ENCODE peak calls at places on chromosome 14, in seven cellular contexts. J, L, X, G, O, B and I are unnamed samples. For H3K4me1, the result is how much of the 10 kb centered on the place peaks cover.

GRCh38 chr14:36582874-36583241 is 444 bp upstream of the NKX2-8 start:
- DNase-seq in J (no peak), L (no peak), X (no peak), G (no peak), O (no peak), B (no peak), I (no peak)

GRCh38 chr14:62117010-62117717 is 354.9 kb downstream of the SNAPC1 start:
- DNase-seq in J (peak), L (no peak), X (peak), G (peak), O (no peak), B (no peak), I (peak)

GRCh38 chr14:67522270-67522669 is 10.8 kb upstream of the PLEKHH1 start:
- DNase-seq in J (no peak), L (no peak), X (no peak), G (no peak), O (no peak), B (no peak), I (no peak)

GRCh38 chr14:95044463-95045254 is 112.7 kb downstream of the DICER1 start:
- DNase-seq in J (no peak), L (no peak), X (no peak), G (no peak), O (no peak), B (no peak), I (peak)

GRCh38 chr14:73717998-73718741 is 4.0 kb upstream of the PNMA1 start:
- DNase-seq in J (no peak), L (no peak), X (no peak), G (peak), O (no peak), B (no peak), I (no peak)

GRCh38 chr14:20499108-20499507 is 6.2 kb upstream of the RNASE10 start:
- DNase-seq in J (no peak), L (no peak), X (no peak), G (no peak), O (no peak), B (no peak), I (no peak)

GRCh38 chr14:61489932-61490331 is 168.6 kb downstream of the PRKCH start:
- DNase-seq in J (peak), L (no peak), X (peak), G (no peak), O (no peak), B (no peak), I (no peak)

GRCh38 chr14:51058382-51058781 is 36.5 kb downstream of the TRIM9 start:
- DNase-seq in J (no peak), L (no peak), X (no peak), G (no peak), O (no peak), B (no peak), I (no peak)

GRCh38 chr14:52079239-52079956 is 10.5 kb upstream of the NID2 start:
- DNase-seq in J (no peak), L (no peak), X (no peak), G (no peak), O (no peak), B (peak), I (no peak)

GRCh38 chr14:44914849-44915248 is 46.9 kb downstream of the KLHL28 start:
- DNase-seq in J (no peak), L (no peak), X (no peak), G (no peak), O (no peak), B (no peak), I (no peak)

GRCh38 chr14:62162998-62163589 is 400.9 kb downstream of the SNAPC1 start:
- DNase-seq in J (no peak), L (peak), X (no peak), G (no peak), O (no peak), B (no peak), I (no peak)

GRCh38 chr14:22852599-22852939 is 16.2 kb downstream of the MMP14 start:
- DNase-seq in J (no peak), L (no peak), X (no peak), G (no peak), O (no peak), B (no peak), I (no peak)

GRCh38 chr14:94237046-94237445 is 56.0 kb downstream of the SERPINA10 start:
- DNase-seq in J (no peak), L (no peak), X (no peak), G (no peak), O (no peak), B (no peak), I (no peak)

GRCh38 chr14:85947461-85947860 is 417.5 kb downstream of the FLRT2 start:
- DNase-seq in J (no peak), L (no peak), X (no peak), G (no peak), O (no peak), B (no peak), I (no peak)

GRCh38 chr14:64400829-64401459 is 12.8 kb downstream of the MTHFD1 start:
- DNase-seq in J (no peak), L (no peak), X (no peak), G (no peak), O (no peak), B (no peak), I (no peak)

GRCh38 chr14:37369446-37369845 is 171.7 kb downstream of the MIPOL1 start:
- DNase-seq in J (no peak), L (no peak), X (no peak), G (no peak), O (no peak), B (no peak), I (no peak)

GRCh38 chr14:96267336-96267735 is 11.3 kb downstream of the BDKRB1 start:
- DNase-seq in J (no peak), L (no peak), X (no peak), G (no peak), O (no peak), B (no peak), I (no peak)

GRCh38 chr14:88129306-88130056 is 124.5 kb downstream of the GPR65 start:
- DNase-seq in J (peak), L (no peak), X (peak), G (no peak), O (no peak), B (no peak), I (no peak)

GRCh38 chr14:90193925-90194324 is 62.4 kb upstream of the PSMC1 start:
- DNase-seq in J (no peak), L (peak), X (no peak), G (no peak), O (no peak), B (no peak), I (no peak)

GRCh38 chr14:101581806-101582205 is 20.5 kb downstream of the DIO3 start:
- DNase-seq in J (no peak), L (no peak), X (no peak), G (no peak), O (no peak), B (no peak), I (no peak)

GRCh38 chr14:102221026-102221425 is 81.3 kb downstream of the WDR20 start:
- DNase-seq in J (no peak), L (no peak), X (no peak), G (no peak), O (no peak), B (no peak), I (no peak)

GRCh38 chr14:99772371-99773283 is 20.6 kb upstream of the EML1 start:
- DNase-seq in J (no peak), L (no peak), X (no peak), G (no peak), O (no peak), B (no peak), I (no peak)

GRCh38 chr14:50425816-50426215 is 29.1 kb upstream of the CDKL1 start:
- DNase-seq in J (no peak), L (no peak), X (no peak), G (no peak), O (no peak), B (no peak), I (no peak)

GRCh38 chr14:76863724-76864407 is 37.7 kb downstream of the LRRC74A start:
- DNase-seq in J (peak), L (no peak), X (peak), G (peak), O (peak), B (no peak), I (no peak)

GRCh38 chr14:28773176-28773575 is 6.6 kb downstream of the FOXG1 start:
- DNase-seq in J (no peak), L (no peak), X (no peak), G (no peak), O (no peak), B (no peak), I (no peak)

GRCh38 chr14:35223927-35224326 is 68.3 kb upstream of the PSMA6 start:
- DNase-seq in J (no peak), L (no peak), X (no peak), G (no peak), O (no peak), B (no peak), I (no peak)
- H3K27ac ChIP-seq in J (peak), L (no peak), X (peak), G (no peak), O (no peak), B (peak), I (no peak)

GRCh38 chr14:39434401-39434800 is 2.2 kb upstream of the FBXO33 start:
- DNase-seq in J (no peak), L (no peak), X (no peak), G (no peak), O (no peak), B (no peak), I (no peak)
- TF ChIP-seq POLR2A in J (no peak), L (no peak), X (no peak), G (no peak), O (no peak), B (no peak), I (no peak)

GRCh38 chr14:91980157-91980556 is 32.7 kb upstream of the FBLN5 start:
- DNase-seq in J (no peak), L (peak), X (peak), G (no peak), O (peak), B (no peak), I (no peak)
- H3K4me1 ChIP-seq in J (under half), L (under half), X (under half), G (under half), O (under half), B (under half), I (under half)

GRCh38 chr14:58297762-58298476 is 436 bp upstream of the ARID4A start:
- DNase-seq in J (peak), L (peak), X (peak), G (peak), O (peak), B (peak), I (peak)

GRCh38 chr14:58296731-58297130 is 1.6 kb upstream of the ARID4A start:
- DNase-seq in J (no peak), L (no peak), X (no peak), G (no peak), O (no peak), B (no peak), I (no peak)

GRCh38 chr14:58292192-58292591 is 6.2 kb upstream of the ARID4A start:
- DNase-seq in J (no peak), L (no peak), X (no peak), G (no peak), O (no peak), B (no peak), I (no peak)

GRCh38 chr14:58297412-58297761 is 968 bp upstream of the ARID4A start:
- DNase-seq in J (peak), L (no peak), X (peak), G (no peak), O (no peak), B (peak), I (no peak)

GRCh38 chr14:58294201-58294600 is 4.2 kb upstream of the ARID4A start:
- DNase-seq in J (no peak), L (no peak), X (no peak), G (no peak), O (no peak), B (no peak), I (no peak)
- H3K27ac ChIP-seq in J (no peak), L (no peak), X (no peak), G (no peak), O (no peak), B (no peak), I (no peak)

GRCh38 chr14:105473677-105474477 is 744 bp upstream of the CRIP2 start:
- DNase-seq in J (peak), L (peak), X (no peak), G (peak), O (no peak), B (peak), I (peak)
- TF ChIP-seq POLR2A in J (no peak), L (no peak), X (no peak), G (no peak), O (no peak), B (no peak), I (no peak)

GRCh38 chr14:69662636-69663321 is 51.4 kb downstream of the SUSD6 start:
- DNase-seq in J (no peak), L (no peak), X (no peak), G (no peak), O (no peak), B (no peak), I (no peak)
- H3K4me1 ChIP-seq in J (half or more), L (under half), X (half or more), G (under half), O (under half), B (half or more), I (under half)

GRCh38 chr14:75467763-75468162 is 39.9 kb downstream of the JDP2 start:
- DNase-seq in J (no peak), L (no peak), X (no peak), G (no peak), O (no peak), B (no peak), I (no peak)
- H3K27ac ChIP-seq in J (peak), L (no peak), X (peak), G (no peak), O (no peak), B (peak), I (no peak)

DNA sequence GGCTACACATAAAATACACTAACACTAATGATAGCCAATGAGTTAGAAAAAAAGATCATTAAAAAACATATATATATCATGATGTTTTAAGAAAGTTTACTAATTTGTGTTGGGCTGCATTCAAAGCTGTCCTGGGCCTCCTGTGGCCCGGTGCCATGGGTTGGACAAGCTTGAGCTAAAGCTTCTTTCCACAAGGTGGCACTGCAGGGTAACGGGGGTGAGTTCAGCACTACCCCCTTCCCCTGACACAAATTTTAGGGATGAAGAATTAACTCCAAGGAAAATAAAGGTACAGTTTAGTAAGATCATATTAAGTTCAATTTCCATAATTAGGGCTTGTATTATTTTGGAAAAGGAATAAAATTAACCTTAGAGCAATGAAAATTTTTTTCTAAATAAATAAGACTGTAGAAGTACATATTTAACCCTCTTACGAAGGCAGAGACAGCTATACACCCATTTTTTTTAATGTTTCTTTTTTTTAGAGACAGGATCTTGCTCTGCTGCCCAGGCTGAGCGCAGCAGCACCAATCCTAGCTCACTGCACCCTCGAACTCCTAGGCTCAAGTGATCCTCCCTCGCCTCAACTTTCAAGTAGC is 38.9 kb downstream of the PPP1R13B start:
- DNase-seq in J (peak), L (peak), X (peak), G (peak), O (no peak), B (peak), I (peak)
- TF ChIP-seq POLR2A in J (no peak), L (no peak), X (no peak), G (no peak), O (no peak), B (no peak), I (no peak)

DNA sequence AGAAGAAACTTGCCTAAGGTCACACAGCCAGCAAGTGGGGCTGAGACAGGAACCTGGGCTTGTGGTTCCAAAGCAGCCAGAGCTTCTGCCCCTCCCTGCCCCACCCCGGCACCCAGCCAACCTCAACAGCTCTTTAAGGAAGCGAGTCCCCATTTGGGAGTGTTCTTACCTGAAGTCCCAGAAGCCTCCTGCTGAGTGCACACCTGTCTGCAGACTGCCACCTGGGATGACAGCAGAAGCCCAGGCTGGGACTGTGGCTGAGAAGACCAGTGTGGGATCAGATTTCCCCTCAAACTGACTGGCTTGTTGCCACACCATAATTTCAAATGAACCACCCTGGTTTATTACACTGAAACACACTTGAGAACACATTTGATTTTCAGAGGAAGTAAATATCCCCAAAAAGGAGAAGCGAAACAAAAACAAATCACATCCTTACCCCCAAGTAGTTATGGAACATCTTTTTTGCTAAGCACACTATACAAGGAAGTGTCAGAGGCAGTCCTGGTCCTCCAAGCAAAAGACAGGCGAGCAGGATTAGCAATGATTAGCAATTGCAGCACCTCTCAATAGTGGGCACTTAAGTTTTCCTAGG is 6.3 kb upstream of the RIN3 start:
- DNase-seq in J (peak), L (peak), X (no peak), G (peak), O (peak), B (no peak), I (peak)
- H3K4me1 ChIP-seq in J (under half), L (half or more), X (under half), G (under half), O (under half), B (under half), I (under half)

GRCh38 chr14:103332143-103332919 is 1.7 kb upstream of the EIF5 start:
- DNase-seq in J (peak), L (no peak), X (no peak), G (no peak), O (no peak), B (no peak), I (no peak)

GRCh38 chr14:103336191-103336590 is 2.2 kb downstream of the EIF5 start:
- DNase-seq in J (no peak), L (no peak), X (no peak), G (no peak), O (no peak), B (no peak), I (no peak)

GRCh38 chr14:103337794-103338193 is 3.8 kb downstream of the EIF5 start:
- DNase-seq in J (no peak), L (no peak), X (no peak), G (no peak), O (no peak), B (no peak), I (no peak)

GRCh38 chr14:103333754-103334643 is at the start of gene EIF5:
- DNase-seq in J (peak), L (peak), X (peak), G (peak), O (peak), B (peak), I (peak)

GRCh38 chr14:103334644-103335603 is 887 bp downstream of the EIF5 start:
- DNase-seq in J (peak), L (no peak), X (peak), G (peak), O (no peak), B (peak), I (peak)
- H3K27ac ChIP-seq in J (peak), L (peak), X (peak), G (peak), O (peak), B (peak), I (peak)